ENCODE peak calls at places on chromosomes 6 and 20, in eight cellular contexts. One of them, this sample, is unnamed.

GRCh38 chr6:137870744-137871247 is 3.7 kb downstream of the TNFAIP3 start:
- DNase-seq in PC-3: no peak
- DNase-seq in NCI-H345: no peak
- DNase-seq in activated gamma-delta T cell treated with Interleukin-2 at 50 U/mL for 16 hours: peak
- DNase-seq in lower lobe of right lung: no peak
- DNase-seq in stimulated activated naive B cell treated with anti-CD40 and anti-IgM and Interleukin-4, amounts not matched to agents 10 μg/mL and 1 μg/mL and 100 μg/mL, for 72 hours: no peak
- DNase-seq in activated naive CD4-positive, alpha-beta T cell: no peak
- DNase-seq in psoas muscle: no peak
- DNase-seq in this sample: no peak

GRCh38 chr6:160215232-160215631 is 43.4 kb downstream of the SLC22A2 start:
- DNase-seq in PC-3: no peak
- DNase-seq in NCI-H345: no peak
- DNase-seq in activated gamma-delta T cell treated with Interleukin-2 at 50 U/mL for 16 hours: no peak
- DNase-seq in lower lobe of right lung: no peak
- DNase-seq in stimulated activated naive B cell treated with anti-CD40 and anti-IgM and Interleukin-4, amounts not matched to agents 10 μg/mL and 1 μg/mL and 100 μg/mL, for 72 hours: no peak
- DNase-seq in activated naive CD4-positive, alpha-beta T cell: no peak
- DNase-seq in psoas muscle: no peak
- DNase-seq in this sample: no peak

GRCh38 chr20:24389686-24390085 is 79.7 kb upstream of the SYNDIG1 start:
- DNase-seq in PC-3: no peak
- DNase-seq in NCI-H345: no peak
- DNase-seq in activated gamma-delta T cell treated with Interleukin-2 at 50 U/mL for 16 hours: peak
- DNase-seq in lower lobe of right lung: peak
- DNase-seq in stimulated activated naive B cell treated with anti-CD40 and anti-IgM and Interleukin-4, amounts not matched to agents 10 μg/mL and 1 μg/mL and 100 μg/mL, for 72 hours: no peak
- DNase-seq in activated naive CD4-positive, alpha-beta T cell: no peak
- DNase-seq in psoas muscle: no peak
- DNase-seq in this sample: no peak

GRCh38 chr6:18632670-18633410 is 245.7 kb downstream of the RNF144B start:
- DNase-seq in PC-3: peak
- DNase-seq in NCI-H345: no peak
- DNase-seq in activated gamma-delta T cell treated with Interleukin-2 at 50 U/mL for 16 hours: no peak
- DNase-seq in lower lobe of right lung: no peak
- DNase-seq in stimulated activated naive B cell treated with anti-CD40 and anti-IgM and Interleukin-4, amounts not matched to agents 10 μg/mL and 1 μg/mL and 100 μg/mL, for 72 hours: no peak
- DNase-seq in activated naive CD4-positive, alpha-beta T cell: no peak
- DNase-seq in psoas muscle: no peak
- DNase-seq in this sample: no peak

GRCh38 chr6:42177514-42178364 is 4.6 kb downstream of the GUCA1A start:
- DNase-seq in PC-3: no peak
- DNase-seq in NCI-H345: no peak
- DNase-seq in activated gamma-delta T cell treated with Interleukin-2 at 50 U/mL for 16 hours: peak
- DNase-seq in lower lobe of right lung: no peak
- DNase-seq in stimulated activated naive B cell treated with anti-CD40 and anti-IgM and Interleukin-4, amounts not matched to agents 10 μg/mL and 1 μg/mL and 100 μg/mL, for 72 hours: no peak
- DNase-seq in activated naive CD4-positive, alpha-beta T cell: no peak
- DNase-seq in psoas muscle: no peak
- DNase-seq in this sample: no peak

GRCh38 chr20:20492521-20493334 is 124.8 kb downstream of the INSM1 start:
- DNase-seq in PC-3: no peak
- DNase-seq in NCI-H345: no peak
- DNase-seq in activated gamma-delta T cell treated with Interleukin-2 at 50 U/mL for 16 hours: no peak
- DNase-seq in lower lobe of right lung: no peak
- DNase-seq in stimulated activated naive B cell treated with anti-CD40 and anti-IgM and Interleukin-4, amounts not matched to agents 10 μg/mL and 1 μg/mL and 100 μg/mL, for 72 hours: no peak
- DNase-seq in activated naive CD4-positive, alpha-beta T cell: no peak
- DNase-seq in psoas muscle: no peak
- DNase-seq in this sample: no peak

GRCh38 chr6:113598786-113599185 is 258.4 kb upstream of the MARCKS start:
- DNase-seq in PC-3: no peak
- DNase-seq in NCI-H345: no peak
- DNase-seq in activated gamma-delta T cell treated with Interleukin-2 at 50 U/mL for 16 hours: no peak
- DNase-seq in lower lobe of right lung: no peak
- DNase-seq in stimulated activated naive B cell treated with anti-CD40 and anti-IgM and Interleukin-4, amounts not matched to agents 10 μg/mL and 1 μg/mL and 100 μg/mL, for 72 hours: no peak
- DNase-seq in activated naive CD4-positive, alpha-beta T cell: no peak
- DNase-seq in psoas muscle: no peak
- DNase-seq in this sample: no peak

GRCh38 chr6:56655250-56655649 is 12.6 kb upstream of the DST start:
- DNase-seq in PC-3: no peak
- DNase-seq in NCI-H345: no peak
- DNase-seq in activated gamma-delta T cell treated with Interleukin-2 at 50 U/mL for 16 hours: no peak
- DNase-seq in lower lobe of right lung: no peak
- DNase-seq in stimulated activated naive B cell treated with anti-CD40 and anti-IgM and Interleukin-4, amounts not matched to agents 10 μg/mL and 1 μg/mL and 100 μg/mL, for 72 hours: no peak
- DNase-seq in activated naive CD4-positive, alpha-beta T cell: no peak
- DNase-seq in psoas muscle: no peak
- DNase-seq in this sample: no peak

GRCh38 chr6:26109776-26110175 is 22.5 kb downstream of the HFE start:
- DNase-seq in PC-3: no peak
- DNase-seq in NCI-H345: no peak
- DNase-seq in activated gamma-delta T cell treated with Interleukin-2 at 50 U/mL for 16 hours: no peak
- DNase-seq in lower lobe of right lung: no peak
- DNase-seq in stimulated activated naive B cell treated with anti-CD40 and anti-IgM and Interleukin-4, amounts not matched to agents 10 μg/mL and 1 μg/mL and 100 μg/mL, for 72 hours: no peak
- DNase-seq in activated naive CD4-positive, alpha-beta T cell: no peak
- DNase-seq in psoas muscle: no peak
- DNase-seq in this sample: no peak

GRCh38 chr6:169725270-169726048 is 1.2 kb upstream of the PHF10 start:
- DNase-seq in PC-3: peak
- DNase-seq in NCI-H345: peak
- DNase-seq in activated gamma-delta T cell treated with Interleukin-2 at 50 U/mL for 16 hours: peak
- DNase-seq in lower lobe of right lung: peak
- DNase-seq in stimulated activated naive B cell treated with anti-CD40 and anti-IgM and Interleukin-4, amounts not matched to agents 10 μg/mL and 1 μg/mL and 100 μg/mL, for 72 hours: no peak
- DNase-seq in activated naive CD4-positive, alpha-beta T cell: no peak
- DNase-seq in psoas muscle: peak
- DNase-seq in this sample: peak

GRCh38 chr20:45322952-45323383 is 14.9 kb upstream of the MATN4 start:
- DNase-seq in PC-3: peak
- DNase-seq in NCI-H345: peak
- DNase-seq in activated gamma-delta T cell treated with Interleukin-2 at 50 U/mL for 16 hours: no peak
- DNase-seq in lower lobe of right lung: peak
- DNase-seq in stimulated activated naive B cell treated with anti-CD40 and anti-IgM and Interleukin-4, amounts not matched to agents 10 μg/mL and 1 μg/mL and 100 μg/mL, for 72 hours: peak
- DNase-seq in activated naive CD4-positive, alpha-beta T cell: no peak
- DNase-seq in psoas muscle: peak
- DNase-seq in this sample: peak

GRCh38 chr6:144176043-144176442 is 25.7 kb downstream of the STX11 start:
- DNase-seq in PC-3: no peak
- DNase-seq in NCI-H345: no peak
- DNase-seq in activated gamma-delta T cell treated with Interleukin-2 at 50 U/mL for 16 hours: no peak
- DNase-seq in lower lobe of right lung: no peak
- DNase-seq in stimulated activated naive B cell treated with anti-CD40 and anti-IgM and Interleukin-4, amounts not matched to agents 10 μg/mL and 1 μg/mL and 100 μg/mL, for 72 hours: no peak
- DNase-seq in activated naive CD4-positive, alpha-beta T cell: no peak
- DNase-seq in psoas muscle: no peak
- DNase-seq in this sample: no peak

GRCh38 chr20:45944151-45944964 is 9.9 kb downstream of the PCIF1 start:
- DNase-seq in PC-3: peak
- DNase-seq in NCI-H345: no peak
- DNase-seq in activated gamma-delta T cell treated with Interleukin-2 at 50 U/mL for 16 hours: no peak
- DNase-seq in lower lobe of right lung: no peak
- DNase-seq in stimulated activated naive B cell treated with anti-CD40 and anti-IgM and Interleukin-4, amounts not matched to agents 10 μg/mL and 1 μg/mL and 100 μg/mL, for 72 hours: no peak
- DNase-seq in activated naive CD4-positive, alpha-beta T cell: no peak
- DNase-seq in psoas muscle: no peak
- DNase-seq in this sample: no peak

GRCh38 chr6:19354181-19354580 is 483.0 kb upstream of the ID4 start:
- DNase-seq in PC-3: no peak
- DNase-seq in NCI-H345: peak
- DNase-seq in activated gamma-delta T cell treated with Interleukin-2 at 50 U/mL for 16 hours: no peak
- DNase-seq in lower lobe of right lung: no peak
- DNase-seq in stimulated activated naive B cell treated with anti-CD40 and anti-IgM and Interleukin-4, amounts not matched to agents 10 μg/mL and 1 μg/mL and 100 μg/mL, for 72 hours: no peak
- DNase-seq in activated naive CD4-positive, alpha-beta T cell: no peak
- DNase-seq in psoas muscle: no peak
- DNase-seq in this sample: no peak

GRCh38 chr6:28134716-28135115 is 7.0 kb upstream of the ZKSCAN8 start:
- DNase-seq in PC-3: no peak
- DNase-seq in NCI-H345: no peak
- DNase-seq in activated gamma-delta T cell treated with Interleukin-2 at 50 U/mL for 16 hours: no peak
- DNase-seq in lower lobe of right lung: no peak
- DNase-seq in stimulated activated naive B cell treated with anti-CD40 and anti-IgM and Interleukin-4, amounts not matched to agents 10 μg/mL and 1 μg/mL and 100 μg/mL, for 72 hours: no peak
- DNase-seq in activated naive CD4-positive, alpha-beta T cell: no peak
- DNase-seq in psoas muscle: no peak
- DNase-seq in this sample: no peak

GRCh38 chr6:169638915-169639314 is 62.9 kb downstream of the WDR27 start:
- DNase-seq in PC-3: no peak
- DNase-seq in NCI-H345: no peak
- DNase-seq in activated gamma-delta T cell treated with Interleukin-2 at 50 U/mL for 16 hours: no peak
- DNase-seq in lower lobe of right lung: peak
- DNase-seq in stimulated activated naive B cell treated with anti-CD40 and anti-IgM and Interleukin-4, amounts not matched to agents 10 μg/mL and 1 μg/mL and 100 μg/mL, for 72 hours: no peak
- DNase-seq in activated naive CD4-positive, alpha-beta T cell: no peak
- DNase-seq in psoas muscle: no peak
- DNase-seq in this sample: no peak

GRCh38 chr6:12602951-12603710 is 113.4 kb upstream of the PHACTR1 start:
- DNase-seq in PC-3: peak
- DNase-seq in NCI-H345: peak
- DNase-seq in activated gamma-delta T cell treated with Interleukin-2 at 50 U/mL for 16 hours: no peak
- DNase-seq in lower lobe of right lung: no peak
- DNase-seq in stimulated activated naive B cell treated with anti-CD40 and anti-IgM and Interleukin-4, amounts not matched to agents 10 μg/mL and 1 μg/mL and 100 μg/mL, for 72 hours: no peak
- DNase-seq in activated naive CD4-positive, alpha-beta T cell: no peak
- DNase-seq in psoas muscle: no peak
- DNase-seq in this sample: no peak

GRCh38 chr6:145147559-145147958 is 587.8 kb downstream of the EPM2A start:
- DNase-seq in PC-3: peak
- DNase-seq in NCI-H345: no peak
- DNase-seq in activated gamma-delta T cell treated with Interleukin-2 at 50 U/mL for 16 hours: no peak
- DNase-seq in lower lobe of right lung: no peak
- DNase-seq in stimulated activated naive B cell treated with anti-CD40 and anti-IgM and Interleukin-4, amounts not matched to agents 10 μg/mL and 1 μg/mL and 100 μg/mL, for 72 hours: no peak
- DNase-seq in activated naive CD4-positive, alpha-beta T cell: no peak
- DNase-seq in psoas muscle: no peak
- DNase-seq in this sample: no peak

GRCh38 chr6:81683928-81684327 is 68.6 kb downstream of the TENT5A start:
- DNase-seq in PC-3: no peak
- DNase-seq in NCI-H345: no peak
- DNase-seq in activated gamma-delta T cell treated with Interleukin-2 at 50 U/mL for 16 hours: no peak
- DNase-seq in lower lobe of right lung: no peak
- DNase-seq in stimulated activated naive B cell treated with anti-CD40 and anti-IgM and Interleukin-4, amounts not matched to agents 10 μg/mL and 1 μg/mL and 100 μg/mL, for 72 hours: no peak
- DNase-seq in activated naive CD4-positive, alpha-beta T cell: no peak
- DNase-seq in psoas muscle: no peak
- DNase-seq in this sample: no peak

GRCh38 chr6:141248056-141248799 is 884.5 kb upstream of the GJE1 start:
- DNase-seq in PC-3: no peak
- DNase-seq in NCI-H345: no peak
- DNase-seq in activated gamma-delta T cell treated with Interleukin-2 at 50 U/mL for 16 hours: no peak
- DNase-seq in lower lobe of right lung: no peak
- DNase-seq in stimulated activated naive B cell treated with anti-CD40 and anti-IgM and Interleukin-4, amounts not matched to agents 10 μg/mL and 1 μg/mL and 100 μg/mL, for 72 hours: no peak
- DNase-seq in activated naive CD4-positive, alpha-beta T cell: no peak
- DNase-seq in psoas muscle: no peak
- DNase-seq in this sample: no peak

GRCh38 chr20:14259691-14260090 is 77.7 kb downstream of the FLRT3 start:
- DNase-seq in PC-3: peak
- DNase-seq in NCI-H345: no peak
- DNase-seq in activated gamma-delta T cell treated with Interleukin-2 at 50 U/mL for 16 hours: no peak
- DNase-seq in lower lobe of right lung: no peak
- DNase-seq in stimulated activated naive B cell treated with anti-CD40 and anti-IgM and Interleukin-4, amounts not matched to agents 10 μg/mL and 1 μg/mL and 100 μg/mL, for 72 hours: no peak
- DNase-seq in activated naive CD4-positive, alpha-beta T cell: no peak
- DNase-seq in psoas muscle: no peak
- DNase-seq in this sample: no peak

GRCh38 chr6:139483082-139483481 is 108.6 kb upstream of the CITED2 start:
- DNase-seq in PC-3: no peak
- DNase-seq in NCI-H345: no peak
- DNase-seq in activated gamma-delta T cell treated with Interleukin-2 at 50 U/mL for 16 hours: no peak
- DNase-seq in lower lobe of right lung: no peak
- DNase-seq in stimulated activated naive B cell treated with anti-CD40 and anti-IgM and Interleukin-4, amounts not matched to agents 10 μg/mL and 1 μg/mL and 100 μg/mL, for 72 hours: no peak
- DNase-seq in activated naive CD4-positive, alpha-beta T cell: no peak
- DNase-seq in psoas muscle: no peak
- DNase-seq in this sample: no peak

GRCh38 chr6:161443868-161444267 is 170.0 kb upstream of the AGPAT4 start:
- DNase-seq in PC-3: no peak
- DNase-seq in NCI-H345: no peak
- DNase-seq in activated gamma-delta T cell treated with Interleukin-2 at 50 U/mL for 16 hours: no peak
- DNase-seq in lower lobe of right lung: no peak
- DNase-seq in stimulated activated naive B cell treated with anti-CD40 and anti-IgM and Interleukin-4, amounts not matched to agents 10 μg/mL and 1 μg/mL and 100 μg/mL, for 72 hours: no peak
- DNase-seq in activated naive CD4-positive, alpha-beta T cell: no peak
- DNase-seq in psoas muscle: no peak
- DNase-seq in this sample: no peak

GRCh38 chr20:4769328-4769727 is 47.6 kb downstream of the PRND start:
- DNase-seq in PC-3: no peak
- DNase-seq in NCI-H345: no peak
- DNase-seq in activated gamma-delta T cell treated with Interleukin-2 at 50 U/mL for 16 hours: no peak
- DNase-seq in lower lobe of right lung: no peak
- DNase-seq in stimulated activated naive B cell treated with anti-CD40 and anti-IgM and Interleukin-4, amounts not matched to agents 10 μg/mL and 1 μg/mL and 100 μg/mL, for 72 hours: no peak
- DNase-seq in activated naive CD4-positive, alpha-beta T cell: no peak
- DNase-seq in psoas muscle: no peak
- DNase-seq in this sample: no peak

GRCh38 chr6:150600302-150601017 is 775 bp downstream of the PLEKHG1 start:
- DNase-seq in PC-3: peak
- DNase-seq in NCI-H345: peak
- DNase-seq in activated gamma-delta T cell treated with Interleukin-2 at 50 U/mL for 16 hours: peak
- DNase-seq in lower lobe of right lung: peak
- DNase-seq in stimulated activated naive B cell treated with anti-CD40 and anti-IgM and Interleukin-4, amounts not matched to agents 10 μg/mL and 1 μg/mL and 100 μg/mL, for 72 hours: peak
- DNase-seq in activated naive CD4-positive, alpha-beta T cell: no peak
- DNase-seq in psoas muscle: peak
- DNase-seq in this sample: peak

GRCh38 chr6:111176038-111176762 is 88.9 kb downstream of the SLC16A10 start:
- DNase-seq in PC-3: no peak
- DNase-seq in NCI-H345: no peak
- DNase-seq in activated gamma-delta T cell treated with Interleukin-2 at 50 U/mL for 16 hours: no peak
- DNase-seq in lower lobe of right lung: no peak
- DNase-seq in stimulated activated naive B cell treated with anti-CD40 and anti-IgM and Interleukin-4, amounts not matched to agents 10 μg/mL and 1 μg/mL and 100 μg/mL, for 72 hours: no peak
- DNase-seq in activated naive CD4-positive, alpha-beta T cell: no peak
- DNase-seq in psoas muscle: no peak
- DNase-seq in this sample: no peak